ENCODE peak calls at places on chromosomes 16 and 17, in four cellular contexts. G, H, C and T are unnamed samples.

GRCh38 chr16:83520596-83520995 is 287.2 kb upstream of the HSBP1 start:
- DNase-seq in H (no peak), C (no peak), G (no peak), T (no peak)

GRCh38 chr17:3928394-3928793 is 12.1 kb upstream of the P2RX1 start:
- DNase-seq in G (no peak), C (no peak), H (no peak), T (no peak)

GRCh38 chr17:16933317-16934132 is 38.4 kb downstream of the TNFRSF13B start:
- DNase-seq in H (no peak), C (no peak), G (no peak), T (no peak)

GRCh38 chr17:64630309-64631223 is 31.5 kb downstream of the SMURF2 start:
- DNase-seq in G (no peak), C (no peak), H (no peak), T (no peak)

GRCh38 chr16:51313204-51313603 is 162.1 kb upstream of the SALL1 start:
- DNase-seq in C (no peak), G (no peak), H (no peak), T (no peak)

GRCh38 chr17:35892091-35892637 is 12.0 kb upstream of the CCL5 start:
- DNase-seq in H (no peak), G (peak; percentile 17), C (no peak), T (no peak)

GRCh38 chr16:85395913-85396878 is 216.9 kb upstream of the GSE1 start:
- DNase-seq in H (no peak), C (no peak), G (no peak), T (no peak)

GRCh38 chr16:80197790-80198201 is 343.0 kb upstream of the DYNLRB2 start:
- DNase-seq in G (peak; percentile 87), H (no peak), C (no peak), T (no peak)

GRCh38 chr17:12386240-12386639 is 279.4 kb upstream of the MYOCD start:
- DNase-seq in H (no peak), C (no peak), G (no peak), T (no peak)

GRCh38 chr17:63099420-63099819 is 133.4 kb downstream of the TANC2 start:
- DNase-seq in C (no peak), G (no peak), H (no peak), T (no peak)

GRCh38 chr17:41692722-41693521 is 4.2 kb downstream of the EIF1 start:
- DNase-seq in H (no peak), G (peak; percentile 43), C (no peak), T (no peak)

GRCh38 chr17:29250666-29251065 is 4.0 kb downstream of the CRYBA1 start:
- DNase-seq in C (no peak), G (peak; percentile 24), H (no peak), T (no peak)

GRCh38 chr16:76854234-76854633 is 336.8 kb upstream of the MON1B start:
- DNase-seq in C (no peak), G (peak; percentile 29), H (no peak), T (no peak)

GRCh38 chr16:27721548-27722265 is 171.8 kb downstream of the KATNIP start:
- DNase-seq in H (no peak), G (no peak), C (peak; percentile 37), T (peak; percentile 34)

GRCh38 chr17:49504369-49504768 is 9.3 kb downstream of the NGFR start:
- DNase-seq in H (no peak), G (no peak), C (no peak), T (no peak)

GRCh38 chr17:67759355-67760171 is 41.8 kb downstream of the NOL11 start:
- DNase-seq in C (peak; percentile 13), G (no peak), H (no peak), T (no peak)

GRCh38 chr17:17641621-17642409 is 39.4 kb upstream of the RAI1 start:
- DNase-seq in C (peak; percentile 82), G (peak; percentile 85), H (peak; percentile 46), T (peak; percentile 83)

GRCh38 chr17:50096758-50097157 is 1.6 kb downstream of the PDK2 start:
- DNase-seq in C (no peak), H (no peak), G (no peak), T (no peak)

GRCh38 chr16:14669776-14670175 is 24.3 kb downstream of the PLA2G10 start:
- DNase-seq in G (peak; percentile 33), C (peak; percentile 90), H (no peak), T (peak; percentile 91)

GRCh38 chr17:59634632-59635561 is 15.2 kb downstream of the CLTC start:
- DNase-seq in G (no peak), C (no peak), H (no peak), T (no peak)

GRCh38 chr17:4485676-4486646 is 12.7 kb upstream of the SPNS2 start:
- DNase-seq in H (no peak), G (no peak), C (no peak), T (no peak)

GRCh38 chr16:23160574-23160973 is 11.3 kb upstream of the USP31 start:
- DNase-seq in H (no peak), G (no peak), C (no peak), T (no peak)

GRCh38 chr17:75319818-75320691 is 30.8 kb upstream of the SLC25A19 start:
- DNase-seq in G (no peak), H (no peak), C (peak; percentile 46), T (no peak)

GRCh38 chr16:17301593-17302135 is 169.1 kb downstream of the XYLT1 start:
- DNase-seq in C (peak; percentile 55), H (peak; percentile 98), G (no peak), T (peak; percentile 29)

GRCh38 chr16:22624038-22624656 is 113.5 kb downstream of the NPIPB5 start:
- DNase-seq in C (no peak), G (no peak), H (no peak), T (no peak)

GRCh38 chr17:56786989-56787482 is 46.7 kb downstream of the C17orf67 start:
- DNase-seq in G (peak; percentile 70), H (peak; percentile 60), C (peak; percentile 25), T (no peak)

GRCh38 chr17:41738077-41738800 is 3.8 kb upstream of the HAP1 start:
- DNase-seq in G (peak; percentile 89), H (peak; percentile 44), C (peak; percentile 87), T (peak; percentile 90)

GRCh38 chr16:29674188-29674587 is 4.8 kb upstream of the QPRT start:
- DNase-seq in H (no peak), G (no peak), C (peak; percentile 71), T (no peak)

GRCh38 chr17:81066771-81067315 is 31.9 kb downstream of the BAIAP2 start:
- DNase-seq in C (no peak), H (no peak), G (no peak), T (no peak)

GRCh38 chr17:59154335-59154720 is 658 bp downstream of the SKA2 start:
- DNase-seq in G (peak; percentile 62), H (no peak), C (peak; percentile 46), T (peak; percentile 37)

GRCh38 chr17:42573095-42573494 is 4.4 kb downstream of the PSMC3IP start:
- DNase-seq in H (no peak), G (no peak), C (peak; percentile 1), T (no peak)

GRCh38 chr17:38748329-38749221 is at the start of gene PCGF2:
- DNase-seq in H (no peak), G (peak; percentile 94), C (peak; percentile 88), T (peak; percentile 85)

GRCh38 chr17:33106525-33107162 is 115.0 kb downstream of the SPACA3 start:
- DNase-seq in C (no peak), G (no peak), H (no peak), T (no peak)
- TF ChIP-seq CTCF in C (no peak), G (no peak), H (no peak), T (no peak)

GRCh38 chr17:330993-331701 is 21.5 kb downstream of the RPH3AL start:
- DNase-seq in C (peak; percentile 29), G (no peak), H (no peak), T (no peak)

GRCh38 chr17:333626-334396 is 18.8 kb downstream of the RPH3AL start:
- DNase-seq in H (no peak), C (peak; percentile 67), G (no peak), T (peak; percentile 60)

GRCh38 chr17:334974-335481 is 17.6 kb downstream of the RPH3AL start:
- DNase-seq in C (no peak), G (no peak), H (no peak), T (no peak)

GRCh38 chr17:332023-332422 is 20.6 kb downstream of the RPH3AL start:
- DNase-seq in H (no peak), C (no peak), G (no peak), T (no peak)

DNA sequence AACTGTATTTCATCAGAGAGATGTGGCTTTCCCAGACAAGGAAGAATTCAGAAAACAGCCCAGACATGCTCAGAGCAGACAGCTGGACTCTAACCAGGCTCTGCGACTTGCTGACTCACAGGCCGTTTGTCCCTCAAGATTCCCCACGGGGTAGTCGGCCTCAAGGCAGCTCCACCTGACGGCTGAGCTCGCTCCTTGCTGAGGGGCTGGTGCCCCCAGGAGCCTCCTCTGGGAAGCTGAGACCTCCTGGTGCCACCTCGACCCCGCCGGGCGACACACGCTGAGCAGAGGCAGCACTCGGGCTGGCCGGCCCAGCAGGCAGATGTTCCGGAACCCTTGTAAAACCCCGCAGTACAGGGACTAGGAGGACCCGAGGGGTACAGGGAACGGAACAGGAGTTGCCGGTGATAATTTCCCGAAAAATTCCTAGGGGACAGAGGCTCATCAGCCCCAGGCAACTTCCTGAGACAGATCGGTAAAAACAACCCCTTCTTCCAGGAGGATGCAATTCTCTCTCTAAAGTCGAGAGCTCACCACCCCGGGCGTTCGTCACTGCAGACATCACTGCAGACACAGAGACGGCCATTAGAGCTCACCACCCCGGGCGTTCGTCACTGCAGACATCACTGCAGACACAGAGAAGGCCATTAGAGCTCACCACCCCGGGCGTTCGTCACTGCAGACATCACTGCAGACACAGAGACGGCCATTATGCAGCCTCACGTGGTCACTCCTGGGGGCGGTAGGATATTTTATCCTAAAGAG is 19.9 kb downstream of the RPH3AL start:
- DNase-seq in G (no peak), H (no peak), C (no peak), T (no peak)
- TF ChIP-seq EP300 in G (no peak), H (no peak), C (no peak), T (no peak)

DNA sequence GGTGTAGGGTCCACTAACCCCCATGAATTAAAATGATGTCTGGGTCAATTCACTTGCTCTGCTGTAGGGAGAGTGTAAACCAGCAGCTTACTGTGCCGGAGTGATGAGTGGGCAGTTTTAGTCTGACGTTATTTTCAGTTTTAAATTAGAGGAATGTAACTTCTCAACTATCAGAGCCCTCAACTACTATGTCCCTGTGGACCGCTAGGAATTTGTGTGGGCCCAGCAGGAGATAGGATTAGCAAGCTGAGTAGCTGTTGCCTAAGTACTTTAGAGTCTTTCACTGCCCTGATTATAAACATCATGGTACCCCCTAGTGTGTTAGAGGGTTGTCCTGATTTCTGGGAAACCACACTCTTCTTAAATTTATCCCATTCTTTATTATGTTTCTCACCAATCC is 11.4 kb downstream of the MARVELD3 start:
- DNase-seq in C (no peak), G (no peak), H (no peak), T (no peak)
- TF ChIP-seq CTCF in C (no peak), G (no peak), H (no peak), T (no peak)

DNA sequence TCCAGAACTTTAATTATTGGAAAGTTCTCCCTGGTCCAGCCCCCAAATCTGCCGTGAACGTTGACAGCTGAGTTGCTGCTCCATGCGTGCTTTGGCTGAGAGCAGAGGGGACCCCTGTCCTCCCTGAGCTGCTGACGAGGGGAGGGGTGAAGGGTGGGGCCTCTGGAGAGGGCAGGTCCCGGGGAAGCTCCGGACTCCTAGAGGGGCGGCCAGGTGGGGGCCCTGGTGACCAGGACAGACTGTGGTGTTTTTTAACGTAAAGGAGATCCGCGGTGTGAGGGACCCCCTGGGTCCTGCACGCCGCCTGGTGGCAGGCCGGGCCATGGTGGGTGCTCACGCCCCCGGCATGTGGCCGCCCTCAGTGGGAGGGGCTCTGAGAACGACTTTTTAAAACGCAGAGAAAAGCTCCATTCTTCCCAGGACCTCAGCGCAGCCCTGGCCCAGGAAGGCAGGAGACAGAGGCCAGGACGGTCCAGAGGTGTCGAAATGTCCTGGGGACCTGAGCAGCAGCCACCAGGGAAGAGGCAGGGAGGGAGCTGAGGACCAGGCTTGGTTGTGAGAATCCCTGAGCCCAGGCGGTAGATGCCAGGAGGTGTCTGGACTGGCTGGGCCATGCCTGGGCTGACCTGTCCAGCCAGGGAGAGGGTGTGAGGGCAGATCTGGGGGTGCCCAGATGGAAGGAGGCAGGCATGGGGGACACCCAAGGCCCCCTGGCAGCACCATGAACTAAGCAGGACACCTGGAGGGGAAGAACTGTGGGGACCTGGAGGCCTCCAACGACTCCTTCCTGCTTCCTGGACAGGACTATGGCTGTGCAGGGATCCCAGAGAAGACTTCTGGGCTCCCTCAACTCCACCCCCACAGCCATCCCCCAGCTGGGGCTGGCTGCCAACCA is at the start of gene MC1R:
- DNase-seq in H (no peak), G (peak; percentile 67), C (no peak), T (no peak)
- TF ChIP-seq EP300 in H (no peak), G (no peak), C (no peak), T (no peak)